ENCODE peak calls at places on chromosomes 11 and 22, in nine cellular contexts. T is fibroblast of lung, Q is H9, Y is GM23338, F is spleen, A is HCT116, L is coronary artery, M is dorsolateral prefrontal cortex, V is sigmoid colon. D is an unnamed sample.
A peak's percentile ranks its signal among the peaks of the same experiment; 100 is the strongest.

GRCh38 chr11:122207921-122208764 is 92.1 kb upstream of the BLID start:
- DNase-seq in T (peak; percentile 85), Q (no peak), Y (no peak), F (no peak), A (no peak), L (no peak), M (no peak), V (no peak), D (no peak)

GRCh38 chr11:133710681-133711240 is 134.6 kb downstream of the SPATA19 start:
- DNase-seq in T (no peak), Q (no peak), Y (no peak), F (no peak), A (no peak), L (peak; percentile 7), M (no peak), V (no peak), D (no peak)

GRCh38 chr11:67006029-67006884 is 16.7 kb upstream of the SYT12 start:
- DNase-seq in T (peak; percentile 31), Q (peak; percentile 78), Y (peak; percentile 88), F (no peak), A (peak; percentile 62), L (no peak), M (no peak), V (no peak), D (no peak)

GRCh38 chr11:120773501-120774031 is 250.3 kb upstream of the TBCEL start:
- DNase-seq in T (no peak), Q (no peak), Y (no peak), F (no peak), A (no peak), L (no peak), M (no peak), V (peak; percentile 15), D (no peak)

GRCh38 chr11:132365650-132366049 is 995.2 kb downstream of the NTM start:
- DNase-seq in T (no peak), Q (no peak), Y (no peak), F (no peak), A (no peak), L (no peak), M (no peak), V (no peak), D (no peak)

GRCh38 chr11:63337070-63337469 is 32.5 kb upstream of the SLC22A9 start:
- DNase-seq in T (no peak), Q (no peak), Y (no peak), F (no peak), A (no peak), L (no peak), M (no peak), V (no peak), D (no peak)

GRCh38 chr11:1360835-1361357 is 28.8 kb upstream of the BRSK2 start:
- DNase-seq in T (no peak), Q (no peak), Y (no peak), F (no peak), A (no peak), L (no peak), M (peak; percentile 30), V (no peak), D (no peak)

GRCh38 chr22:48452766-48453165 is 1374.9 kb downstream of the BRD1 start:
- DNase-seq in T (no peak), Q (no peak), Y (no peak), F (peak; percentile 27), A (no peak), L (no peak), M (no peak), V (no peak), D (no peak)

GRCh38 chr11:26841818-26842457 is 120.1 kb upstream of the SLC5A12 start:
- DNase-seq in T (peak; percentile 67), Q (no peak), Y (no peak), F (no peak), A (no peak), L (no peak), M (no peak), V (no peak), D (peak; percentile 29)

GRCh38 chr11:79864882-79865281 is 424.1 kb upstream of the TENM4 start:
- DNase-seq in T (no peak), Q (no peak), Y (no peak), F (no peak), A (no peak), L (no peak), M (no peak), V (no peak), D (peak; percentile 14)

GRCh38 chr11:111939836-111940604 is 2.9 kb downstream of the DIXDC1 start:
- DNase-seq in T (peak; percentile 79), Q (no peak), Y (no peak), F (no peak), A (no peak), L (no peak), M (no peak), V (no peak), D (no peak)

GRCh38 chr11:95375451-95375850 is 144.4 kb upstream of the SESN3 start:
- DNase-seq in T (no peak), Q (no peak), Y (no peak), F (no peak), A (no peak), L (no peak), M (no peak), V (no peak), D (no peak)
- H3K27ac ChIP-seq in T (no peak overlapping the region), Q (no peak overlapping the region), Y (no peak overlapping the region), F (no peak overlapping the region), A (no peak overlapping the region), L (no peak overlapping the region), M (no peak overlapping the region), V (no peak overlapping the region), D (no peak overlapping the region)

GRCh38 chr22:30254307-30254706 is 7.7 kb upstream of the LIF start:
- DNase-seq in T (no peak), Q (no peak), Y (no peak), F (no peak), A (no peak), L (no peak), M (no peak), V (no peak), D (no peak)
- H3K27ac ChIP-seq in T (peak overlapping the region; percentile 92), Q (no peak overlapping the region), Y (no peak overlapping the region), F (no peak overlapping the region), A (peak overlapping the region; percentile 90), L (no peak overlapping the region), M (no peak overlapping the region), V (no peak overlapping the region), D (no peak overlapping the region)

GRCh38 chr11:75421035-75421602 is 11.9 kb downstream of the KLHL35 start:
- DNase-seq in T (no peak), Q (no peak), Y (no peak), F (peak; percentile 41), A (no peak), L (no peak), M (no peak), V (no peak), D (no peak)
- H3K27ac ChIP-seq in T (no peak overlapping the region), Q (no peak overlapping the region), Y (no peak overlapping the region), F (no peak overlapping the region), A (no peak overlapping the region), L (peak overlapping the region; percentile 38), M (peak overlapping the region; percentile 94), V (no peak overlapping the region), D (peak overlapping the region; percentile 93)

DNA sequence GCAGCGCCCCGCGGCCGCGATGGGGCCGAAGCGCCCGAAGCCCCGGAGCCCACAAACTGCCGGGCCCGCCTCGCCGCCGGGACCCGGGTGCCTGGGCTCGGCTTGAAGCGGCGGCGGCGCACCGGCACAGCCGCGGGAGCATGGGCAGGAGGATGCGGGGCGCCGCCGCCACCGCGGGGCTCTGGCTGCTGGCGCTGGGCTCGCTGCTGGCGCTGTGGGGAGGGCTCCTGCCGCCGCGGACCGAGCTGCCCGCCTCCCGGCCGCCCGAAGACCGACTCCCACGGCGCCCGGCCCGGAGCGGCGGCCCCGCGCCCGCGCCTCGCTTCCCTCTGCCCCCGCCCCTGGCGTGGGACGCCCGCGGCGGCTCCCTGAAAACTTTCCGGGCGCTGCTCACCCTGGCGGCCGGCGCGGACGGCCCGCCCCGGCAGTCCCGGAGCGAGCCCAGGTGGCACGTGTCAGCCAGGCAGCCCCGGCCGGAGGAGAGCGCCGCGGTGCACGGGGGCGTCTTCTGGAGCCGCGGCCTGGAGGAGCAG is 303 bp downstream of the FJX1 start:
- DNase-seq in T (peak; percentile 44), Q (no peak), Y (peak; percentile 61), F (peak; percentile 77), A (no peak), L (no peak), M (peak; percentile 46), V (peak; percentile 65), D (no peak)
- H3K27ac ChIP-seq in T (peak overlapping the region; percentile 87), Q (no peak overlapping the region), Y (no peak overlapping the region), F (peak overlapping the region; percentile 27), A (peak overlapping the region; percentile 76), L (peak overlapping the region; percentile 88), M (peak overlapping the region; percentile 82), V (peak overlapping the region; percentile 85), D (peak overlapping the region; percentile 98)

DNA sequence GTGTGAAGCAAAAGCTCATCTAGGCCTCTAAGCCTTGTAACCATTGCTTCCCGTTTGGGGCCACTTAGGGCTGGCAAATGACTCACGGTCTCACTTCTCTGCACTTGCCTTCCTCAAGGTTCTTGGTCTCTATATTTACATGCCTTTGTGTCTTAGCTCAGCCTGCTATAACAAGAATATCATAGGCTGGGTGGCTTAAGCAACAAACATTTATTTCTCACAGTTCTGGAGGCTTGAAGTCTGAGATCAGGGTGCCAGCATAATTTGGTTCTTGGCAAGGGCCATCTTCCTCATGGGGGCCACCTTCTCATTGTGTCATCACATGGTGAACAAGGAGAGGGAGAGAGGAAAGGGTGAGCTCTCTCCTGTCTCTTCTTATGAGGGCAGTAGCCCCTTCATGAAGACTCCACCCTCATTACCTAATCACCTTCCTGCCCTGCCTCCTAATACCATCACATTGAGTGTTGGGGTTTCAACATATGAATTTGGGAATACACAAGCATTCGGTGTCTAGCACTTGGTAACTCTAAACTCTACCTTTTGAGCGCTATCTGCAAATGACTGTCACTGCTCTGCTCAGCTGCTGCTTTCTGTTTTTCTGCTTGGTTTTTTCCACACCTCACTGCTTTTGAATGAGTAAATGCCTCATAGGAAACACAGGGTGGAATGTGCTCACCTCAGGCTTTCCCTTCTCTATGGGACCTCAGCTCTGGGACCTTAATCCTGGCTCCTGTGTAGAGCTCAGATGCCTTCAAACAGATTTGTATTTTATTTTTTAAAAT is 16.2 kb upstream of the ME3 start:
- DNase-seq in T (peak; percentile 72), Q (no peak), Y (no peak), F (no peak), A (no peak), L (no peak), M (no peak), V (no peak), D (peak; percentile 31)
- H3K27ac ChIP-seq in T (peak overlapping the region; percentile 45), Q (no peak overlapping the region), Y (no peak overlapping the region), F (no peak overlapping the region), A (no peak overlapping the region), L (peak overlapping the region; percentile 80), M (no peak overlapping the region), V (peak overlapping the region; percentile 76), D (peak overlapping the region; percentile 62)

GRCh38 chr11:35236667-35237003 is 97.7 kb downstream of the CD44 start:
- DNase-seq in T (no peak), Q (no peak), Y (no peak), F (no peak), A (no peak), L (no peak), M (no peak), V (no peak), D (peak; percentile 24)
- H3K27ac ChIP-seq in T (no peak overlapping the region), Q (no peak overlapping the region), Y (no peak overlapping the region), F (no peak overlapping the region), A (no peak overlapping the region), L (no peak overlapping the region), M (no peak overlapping the region), V (no peak overlapping the region), D (peak overlapping the region; percentile 55)

DNA sequence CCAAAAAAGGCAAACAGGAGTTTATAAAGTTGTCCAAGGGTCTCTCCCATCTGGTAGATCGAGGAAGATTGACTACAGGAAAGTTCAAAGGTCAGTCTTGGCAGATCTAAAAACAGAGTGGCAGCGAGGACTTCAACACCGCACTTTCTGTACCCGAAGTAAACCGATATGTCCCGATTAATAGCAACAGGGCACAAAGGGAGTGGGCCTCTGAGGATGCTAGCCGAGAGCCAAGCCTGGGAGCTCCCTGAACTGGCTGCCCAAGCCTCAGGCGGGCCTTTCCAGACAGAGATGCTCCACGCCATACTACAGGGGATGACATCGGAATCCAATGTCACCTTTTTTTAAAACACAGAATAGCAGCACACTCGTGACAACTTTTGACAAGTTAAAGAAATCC is 2.5 kb downstream of the FGF4 start:
- DNase-seq in T (no peak), Q (no peak), Y (no peak), F (no peak), A (no peak), L (no peak), M (no peak), V (no peak), D (no peak)
- H3K27ac ChIP-seq in T (no peak overlapping the region), Q (no peak overlapping the region), Y (no peak overlapping the region), F (no peak overlapping the region), A (no peak overlapping the region), L (no peak overlapping the region), M (no peak overlapping the region), V (no peak overlapping the region), D (no peak overlapping the region)

D was measured in epithelial cell of prostate.